ENCODE peak calls at places on chromosomes 1 and 21, in five cellular contexts. D, Y, G, X and L are unnamed samples.

GRCh38 chr1:162560303-162561036 is 1.1 kb upstream of the UAP1 start:
- DNase-seq in D (peak; percentile 18), Y (no peak), G (no peak), X (no peak), L (peak; percentile 8)

GRCh38 chr1:181655756-181656155 is 172.4 kb downstream of the CACNA1E start:
- DNase-seq in D (no peak), Y (no peak), G (no peak), X (no peak), L (peak; percentile 70)

GRCh38 chr1:172430128-172430454 is 9.6 kb downstream of the C1orf105 start:
- DNase-seq in D (no peak), Y (no peak), G (no peak), X (no peak), L (no peak)

GRCh38 chr1:211643324-211644212 is 31.9 kb downstream of the NEK2 start:
- DNase-seq in D (peak; percentile 86), Y (peak; percentile 52), G (peak; percentile 82), X (peak; percentile 70), L (peak; percentile 96)

GRCh38 chr1:67897270-67897949 is 64.1 kb upstream of the GNG12 start:
- DNase-seq in D (no peak), Y (peak; percentile 90), G (no peak), X (no peak), L (no peak)

GRCh38 chr1:16155537-16156410 is at the start of gene EPHA2:
- DNase-seq in D (peak; percentile 75), Y (peak; percentile 79), G (no peak), X (peak; percentile 95), L (peak; percentile 95)

GRCh38 chr1:8317647-8318360 is at the start of gene SLC45A1:
- DNase-seq in D (peak; percentile 77), Y (peak; percentile 13), G (peak; percentile 65), X (peak; percentile 93), L (peak; percentile 59)

GRCh38 chr1:162185299-162185698 is 115.8 kb downstream of the NOS1AP start:
- DNase-seq in D (no peak), Y (no peak), G (no peak), X (no peak), L (no peak)

GRCh38 chr1:6082430-6082971 is 36.8 kb downstream of the KCNAB2 start:
- DNase-seq in D (no peak), Y (no peak), G (no peak), X (no peak), L (no peak)

GRCh38 chr1:20496241-20496661 is 10.2 kb upstream of the CAMK2N1 start:
- DNase-seq in D (no peak), Y (peak; percentile 34), G (no peak), X (no peak), L (peak; percentile 98)

GRCh38 chr1:160291248-160292220 is 6.6 kb upstream of the PEX19 start:
- DNase-seq in D (peak; percentile 60), Y (peak; percentile 86), G (peak; percentile 51), X (no peak), L (peak; percentile 56)

GRCh38 chr1:92310185-92310597 is 11.3 kb downstream of the RPAP2 start:
- DNase-seq in D (peak; percentile 33), Y (peak; percentile 6), G (peak; percentile 45), X (no peak), L (peak; percentile 22)

GRCh38 chr21:45383111-45383614 is 21.8 kb upstream of the COL18A1 start:
- DNase-seq in D (no peak), Y (no peak), G (peak; percentile 21), X (peak; percentile 13), L (no peak)

GRCh38 chr21:34800797-34801518 is 132.2 kb downstream of the CLIC6 start:
- DNase-seq in D (no peak), Y (no peak), G (no peak), X (no peak), L (no peak)

GRCh38 chr21:14751602-14752001 is 205.5 kb upstream of the SAMSN1 start:
- DNase-seq in D (no peak), Y (no peak), G (no peak), X (no peak), L (no peak)

GRCh38 chr1:8425150-8425780 is 107.4 kb downstream of the SLC45A1 start:
- DNase-seq in D (no peak), Y (no peak), G (no peak), X (no peak), L (no peak)

GRCh38 chr1:112688781-112689193 is 14.3 kb downstream of the MOV10 start:
- DNase-seq in D (no peak), Y (no peak), G (no peak), X (peak; percentile 75), L (no peak)